ENCODE peak calls at places on chromosomes 1 and 21, in six cellular contexts. D is K562, B is GM12892, P is HepG2, T is H1, I is GM12878. U is an unnamed sample.

GRCh38 chr1:70034403-70034802 is 171.0 kb downstream of the LRRC40 start:
- DNase-seq in P (peak), B (no peak), T (no peak), I (no peak), D (peak), U (no peak)

GRCh38 chr1:234532511-234532922 is 53.5 kb upstream of the TARBP1 start:
- DNase-seq in T (no peak), P (no peak), D (no peak), I (no peak), B (no peak), U (no peak)

GRCh38 chr1:108199231-108199657 is 899 bp downstream of the SLC25A24 start:
- DNase-seq in T (no peak), P (peak), B (no peak), D (peak), I (no peak), U (no peak)

GRCh38 chr1:12407050-12407961 is 177.5 kb downstream of the VPS13D start:
- DNase-seq in B (no peak), I (peak), T (no peak), P (peak), D (peak), U (peak)

GRCh38 chr1:35386954-35387353 is 118.4 kb downstream of the ZMYM4 start:
- DNase-seq in D (no peak), P (no peak), B (no peak), T (no peak), I (no peak), U (no peak)

GRCh38 chr1:190474587-190475305 is 2.9 kb downstream of the BRINP3 start:
- DNase-seq in D (no peak), I (no peak), T (no peak), B (no peak), P (no peak), U (no peak)

GRCh38 chr1:12104417-12104816 is 41.3 kb downstream of the TNFRSF8 start:
- DNase-seq in B (no peak), D (no peak), I (no peak), P (no peak), T (no peak), U (no peak)

GRCh38 chr1:24558902-24559791 is 3.3 kb downstream of the NCMAP start:
- DNase-seq in D (no peak), I (no peak), B (no peak), P (peak), T (peak), U (no peak)

GRCh38 chr1:168312718-168313604 is 32.3 kb downstream of the TBX19 start:
- DNase-seq in P (no peak), T (no peak), D (no peak), I (no peak), B (no peak), U (no peak)

GRCh38 chr21:36321325-36322082 is 1.5 kb downstream of the MORC3 start:
- DNase-seq in I (no peak), T (no peak), P (no peak), D (peak), B (no peak), U (no peak)

GRCh38 chr21:25283720-25284119 is 323.6 kb downstream of the MRPL39 start:
- DNase-seq in D (no peak), B (no peak), P (peak), T (no peak), I (no peak), U (no peak)

GRCh38 chr1:199283814-199284213 is 645.0 kb downstream of the PTPRC start:
- DNase-seq in B (no peak), T (no peak), P (no peak), D (no peak), I (no peak), U (no peak)

GRCh38 chr1:162681127-162681435 is 48.8 kb downstream of the DDR2 start:
- DNase-seq in B (no peak), P (peak), I (no peak), T (no peak), D (no peak), U (no peak)

GRCh38 chr1:244836598-244836997 is 1.1 kb downstream of the COX20 start:
- DNase-seq in D (no peak), T (no peak), I (no peak), P (no peak), B (no peak), U (no peak)
- TF ChIP-seq TAF1 in D (no peak), T (no peak), I (no peak), P (no peak), B (no peak), U (no peak)

GRCh38 chr1:28104866-28105467 is 16.6 kb upstream of the EYA3 start:
- DNase-seq in P (peak), D (peak), I (no peak), T (peak), B (no peak), U (no peak)
- TF ChIP-seq POLR2A in P (no peak), D (peak), I (no peak), T (peak), B (no peak), U (no peak)

GRCh38 chr1:27150641-27151040 is 4.3 kb downstream of the SLC9A1 start:
- DNase-seq in P (no peak), B (no peak), I (no peak), D (no peak), T (no peak), U (no peak)
- TF ChIP-seq TAF1 in P (no peak), B (no peak), I (no peak), D (no peak), T (no peak), U (no peak)

GRCh38 chr1:6393400-6394187 is at the start of gene ACOT7:
- DNase-seq in B (peak), D (peak), T (peak), I (peak), P (peak), U (peak)
- TF ChIP-seq POLR2A in B (peak), D (peak), T (no peak), I (peak), P (peak), U (no peak)

GRCh38 chr1:30526652-30527345 is 196.6 kb downstream of the MATN1 start:
- DNase-seq in P (no peak), D (no peak), I (no peak), T (no peak), B (no peak), U (no peak)
- TF ChIP-seq TAF1 in P (no peak), D (no peak), I (no peak), T (no peak), B (no peak), U (no peak)

DNA sequence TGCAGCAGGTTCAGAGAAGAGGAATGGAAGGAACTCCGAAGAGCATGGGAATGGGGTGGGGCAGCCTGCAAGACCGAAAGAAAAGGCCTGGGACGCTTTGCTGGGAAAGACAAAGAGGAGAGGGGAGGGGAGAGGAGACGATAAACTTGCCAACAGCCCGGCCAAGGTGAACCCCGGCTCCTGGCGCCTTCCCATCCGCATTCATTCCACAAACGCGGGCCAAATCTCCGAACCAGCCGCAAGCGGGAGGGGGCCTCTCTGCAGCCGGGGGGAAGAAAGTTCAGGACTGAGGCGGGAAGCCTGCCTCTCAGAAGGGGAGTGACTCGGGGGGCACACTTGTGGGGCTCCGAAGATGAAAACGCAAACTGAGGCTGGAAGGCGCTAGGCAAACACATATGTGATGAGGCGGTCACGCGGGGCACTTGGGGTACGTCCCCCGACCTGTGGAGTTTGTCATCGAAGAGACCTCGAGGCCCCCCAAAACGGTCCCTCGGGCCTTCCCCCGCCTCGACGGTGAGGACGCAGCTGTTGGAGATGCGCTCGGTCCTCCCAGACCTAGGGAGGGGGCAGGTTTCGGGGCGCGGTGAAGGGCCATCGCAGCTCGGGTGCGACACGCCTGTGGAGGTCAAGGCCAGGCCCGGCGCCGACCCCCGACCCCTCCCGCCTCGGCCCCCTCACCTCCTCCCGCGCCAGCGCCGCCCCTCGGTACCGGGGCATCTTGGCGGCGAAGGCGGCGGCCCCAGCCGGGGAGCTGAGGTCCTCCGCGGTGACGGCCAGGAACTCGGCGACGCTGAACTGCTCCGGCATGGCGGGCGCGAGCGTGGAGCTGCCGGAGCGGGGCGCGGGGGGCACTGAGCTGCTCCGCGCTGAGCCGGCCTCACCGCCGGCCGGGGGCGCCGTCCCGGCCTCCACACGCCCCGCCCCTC is at the start of gene ASAP3:
- DNase-seq in B (no peak), T (peak), I (no peak), P (peak), D (peak), U (no peak)
- TF ChIP-seq POLR2A in B (no peak), T (no peak), I (no peak), P (peak), D (peak), U (no peak)

DNA sequence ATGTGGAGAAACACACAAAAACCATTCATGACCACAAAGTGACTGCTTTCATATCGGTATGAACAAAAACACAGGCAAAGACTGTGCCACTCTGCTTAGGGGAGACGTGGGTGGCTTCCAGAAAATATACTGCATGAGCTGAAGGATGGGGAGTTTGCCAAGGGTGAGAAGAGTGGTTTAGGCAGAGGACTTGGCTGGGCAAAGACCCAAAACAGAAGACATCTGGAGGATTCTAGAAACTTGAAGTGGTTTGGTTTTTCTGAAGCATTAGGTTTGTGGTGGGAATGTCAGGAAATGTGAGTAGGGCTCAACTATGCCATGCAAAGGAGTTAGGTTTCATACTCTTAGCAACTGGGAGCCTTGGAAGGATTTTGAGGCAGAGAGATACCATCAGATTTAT is 26.6 kb upstream of the DNM3 start:
- DNase-seq in T (no peak), I (no peak), B (no peak), D (no peak), P (no peak), U (no peak)
- TF ChIP-seq TAF1 in T (no peak), I (no peak), B (no peak), D (no peak), P (no peak), U (no peak)

DNA sequence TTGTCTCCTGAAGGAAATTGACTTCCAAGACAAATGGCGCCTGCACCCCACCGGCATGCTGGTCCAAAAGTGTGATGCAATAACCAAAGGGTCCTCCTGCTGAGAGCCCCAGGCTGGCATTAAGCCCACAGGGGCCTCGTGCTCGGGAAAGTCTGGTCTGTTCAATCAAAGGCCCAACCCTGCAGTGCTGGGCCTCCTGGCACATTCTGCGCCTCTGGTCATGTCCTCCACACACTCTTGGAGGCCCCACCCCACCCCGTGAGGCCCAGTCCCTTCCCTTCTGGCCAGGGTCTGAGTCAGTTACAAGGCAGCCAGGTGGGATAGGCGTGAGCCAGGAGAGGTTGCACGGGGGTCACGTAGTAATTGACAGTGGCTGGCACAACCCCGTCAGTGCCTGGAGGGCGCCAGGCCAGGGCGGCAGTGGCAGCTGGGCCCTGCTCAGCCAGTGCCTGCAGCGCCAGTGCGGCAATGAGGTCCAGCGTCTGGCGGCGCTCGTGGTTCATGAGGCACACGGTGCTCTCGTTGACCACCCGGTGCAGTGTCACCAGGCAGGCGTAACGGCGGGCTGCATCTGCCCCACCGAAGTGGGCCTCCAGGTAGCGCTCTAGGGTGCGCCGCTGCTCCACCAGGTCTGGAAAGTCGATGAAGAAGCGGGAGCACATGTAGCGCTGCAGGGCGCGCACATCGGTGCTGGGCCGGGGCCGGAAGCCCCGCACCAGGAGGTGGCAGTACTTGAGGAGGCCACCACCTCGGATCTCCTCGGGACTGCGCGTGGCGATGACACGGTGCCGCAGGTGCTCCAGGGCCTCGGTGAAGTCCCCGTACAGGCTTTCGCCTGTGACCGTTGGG is 6.8 kb downstream of the TENT5B start:
- DNase-seq in T (peak), P (no peak), B (no peak), D (no peak), I (no peak), U (no peak)
- TF ChIP-seq POLR2A in T (no peak), P (no peak), B (no peak), D (no peak), I (no peak), U (no peak)

U was measured in GM12891.